ENCODE peak calls at places on chromosomes 11 and 22, in six cellular contexts. One of them, this sample, is unnamed.

GRCh38 chr11:114073506-114074381 is 14.2 kb downstream of the ZBTB16 start:
- DNase-seq in NCI-H1694 treated with DMSO at 0.1 percent for 48 hours: no peak
- DNase-seq in stimulated activated CD8-positive, alpha-beta memory T cell treated with anti-CD3 and anti-CD28 coated beads, Interleukin-4, amount 100 ng/mL, for 4 hours: no peak
- DNase-seq in NCI-H2081: no peak
- DNase-seq in stimulated activated CD4-positive, alpha-beta T cell treated with anti-CD3 and anti-CD28 coated beads, Interleukin-2, amount 100 ng/mL, for 48 hours: no peak
- DNase-seq in activated T-cell treated with anti-CD3 and anti-CD28 coated beads for 4 hours: no peak
- DNase-seq in this sample: no peak

GRCh38 chr11:22432331-22433065 is 94.3 kb downstream of the SLC17A6 start:
- DNase-seq in NCI-H2081: no peak
- DNase-seq in stimulated activated CD8-positive, alpha-beta memory T cell treated with anti-CD3 and anti-CD28 coated beads, Interleukin-4, amount 100 ng/mL, for 4 hours: no peak
- DNase-seq in stimulated activated CD4-positive, alpha-beta T cell treated with anti-CD3 and anti-CD28 coated beads, Interleukin-2, amount 100 ng/mL, for 48 hours: no peak
- DNase-seq in activated T-cell treated with anti-CD3 and anti-CD28 coated beads for 4 hours: no peak
- DNase-seq in NCI-H1694 treated with DMSO at 0.1 percent for 48 hours: no peak
- DNase-seq in this sample: no peak

GRCh38 chr11:74138572-74138971 is 32.2 kb downstream of the C2CD3 start:
- DNase-seq in stimulated activated CD8-positive, alpha-beta memory T cell treated with anti-CD3 and anti-CD28 coated beads, Interleukin-4, amount 100 ng/mL, for 4 hours: no peak
- DNase-seq in NCI-H2081: no peak
- DNase-seq in activated T-cell treated with anti-CD3 and anti-CD28 coated beads for 4 hours: no peak
- DNase-seq in NCI-H1694 treated with DMSO at 0.1 percent for 48 hours: peak; percentile 35
- DNase-seq in stimulated activated CD4-positive, alpha-beta T cell treated with anti-CD3 and anti-CD28 coated beads, Interleukin-2, amount 100 ng/mL, for 48 hours: no peak
- DNase-seq in this sample: no peak

GRCh38 chr11:71580057-71581003 is 2.3 kb downstream of the KRTAP5-11 start:
- DNase-seq in NCI-H2081: peak; percentile 52
- DNase-seq in activated T-cell treated with anti-CD3 and anti-CD28 coated beads for 4 hours: no peak
- DNase-seq in stimulated activated CD8-positive, alpha-beta memory T cell treated with anti-CD3 and anti-CD28 coated beads, Interleukin-4, amount 100 ng/mL, for 4 hours: no peak
- DNase-seq in stimulated activated CD4-positive, alpha-beta T cell treated with anti-CD3 and anti-CD28 coated beads, Interleukin-2, amount 100 ng/mL, for 48 hours: no peak
- DNase-seq in NCI-H1694 treated with DMSO at 0.1 percent for 48 hours: peak; percentile 76
- DNase-seq in this sample: no peak

GRCh38 chr11:134755535-134755934 is 343.5 kb upstream of the B3GAT1 start:
- DNase-seq in stimulated activated CD8-positive, alpha-beta memory T cell treated with anti-CD3 and anti-CD28 coated beads, Interleukin-4, amount 100 ng/mL, for 4 hours: no peak
- DNase-seq in NCI-H2081: no peak
- DNase-seq in stimulated activated CD4-positive, alpha-beta T cell treated with anti-CD3 and anti-CD28 coated beads, Interleukin-2, amount 100 ng/mL, for 48 hours: no peak
- DNase-seq in NCI-H1694 treated with DMSO at 0.1 percent for 48 hours: no peak
- DNase-seq in activated T-cell treated with anti-CD3 and anti-CD28 coated beads for 4 hours: no peak
- DNase-seq in this sample: no peak

GRCh38 chr11:108224908-108225786 is 2.3 kb downstream of the ATM start:
- DNase-seq in stimulated activated CD4-positive, alpha-beta T cell treated with anti-CD3 and anti-CD28 coated beads, Interleukin-2, amount 100 ng/mL, for 48 hours: no peak
- DNase-seq in activated T-cell treated with anti-CD3 and anti-CD28 coated beads for 4 hours: no peak
- DNase-seq in NCI-H2081: no peak
- DNase-seq in stimulated activated CD8-positive, alpha-beta memory T cell treated with anti-CD3 and anti-CD28 coated beads, Interleukin-4, amount 100 ng/mL, for 4 hours: no peak
- DNase-seq in NCI-H1694 treated with DMSO at 0.1 percent for 48 hours: no peak
- DNase-seq in this sample: no peak

GRCh38 chr11:133134561-133135173 is 397.6 kb downstream of the OPCML start:
- DNase-seq in NCI-H1694 treated with DMSO at 0.1 percent for 48 hours: peak; percentile 17
- DNase-seq in stimulated activated CD8-positive, alpha-beta memory T cell treated with anti-CD3 and anti-CD28 coated beads, Interleukin-4, amount 100 ng/mL, for 4 hours: no peak
- DNase-seq in activated T-cell treated with anti-CD3 and anti-CD28 coated beads for 4 hours: peak; percentile 12
- DNase-seq in stimulated activated CD4-positive, alpha-beta T cell treated with anti-CD3 and anti-CD28 coated beads, Interleukin-2, amount 100 ng/mL, for 48 hours: peak; percentile 28
- DNase-seq in NCI-H2081: peak; percentile 78
- DNase-seq in this sample: no peak

GRCh38 chr22:48688366-48688765 is 1139.3 kb downstream of the BRD1 start:
- DNase-seq in activated T-cell treated with anti-CD3 and anti-CD28 coated beads for 4 hours: no peak
- DNase-seq in stimulated activated CD4-positive, alpha-beta T cell treated with anti-CD3 and anti-CD28 coated beads, Interleukin-2, amount 100 ng/mL, for 48 hours: no peak
- DNase-seq in NCI-H1694 treated with DMSO at 0.1 percent for 48 hours: no peak
- DNase-seq in NCI-H2081: no peak
- DNase-seq in stimulated activated CD8-positive, alpha-beta memory T cell treated with anti-CD3 and anti-CD28 coated beads, Interleukin-4, amount 100 ng/mL, for 4 hours: no peak
- DNase-seq in this sample: no peak

GRCh38 chr11:91703042-91703441 is 521.6 kb upstream of the FAT3 start:
- DNase-seq in stimulated activated CD8-positive, alpha-beta memory T cell treated with anti-CD3 and anti-CD28 coated beads, Interleukin-4, amount 100 ng/mL, for 4 hours: no peak
- DNase-seq in activated T-cell treated with anti-CD3 and anti-CD28 coated beads for 4 hours: no peak
- DNase-seq in stimulated activated CD4-positive, alpha-beta T cell treated with anti-CD3 and anti-CD28 coated beads, Interleukin-2, amount 100 ng/mL, for 48 hours: no peak
- DNase-seq in NCI-H2081: no peak
- DNase-seq in NCI-H1694 treated with DMSO at 0.1 percent for 48 hours: no peak
- DNase-seq in this sample: no peak